ENCODE peak calls at places on chromosome 10, in nine cellular contexts. One of them, this sample, is unnamed.

GRCh38 chr10:102280397-102281015 is 35.2 kb downstream of the GBF1 start:
- DNase-seq in Peyer's patch: no peak
- DNase-seq in A549: no peak
- DNase-seq in BJ: no peak
- DNase-seq in mucosa of descending colon: no peak
- DNase-seq in endothelial cell: peak; percentile 31
- DNase-seq in body of pancreas: no peak
- DNase-seq in nephron progenitor cell: no peak
- DNase-seq in fibroblast of lung: peak; percentile 31
- DNase-seq in this sample: no peak

GRCh38 chr10:99612167-99612831 is 7.9 kb downstream of the SLC25A28 start:
- DNase-seq in Peyer's patch: no peak
- DNase-seq in A549: peak; percentile 77
- DNase-seq in BJ: no peak
- DNase-seq in mucosa of descending colon: peak; percentile 67
- DNase-seq in endothelial cell: peak; percentile 60
- DNase-seq in body of pancreas: peak; percentile 30
- DNase-seq in nephron progenitor cell: peak; percentile 41
- DNase-seq in fibroblast of lung: peak; percentile 70
- DNase-seq in this sample: peak; percentile 15

GRCh38 chr10:67770537-67770936 is 67.5 kb downstream of the DNAJC12 start:
- DNase-seq in Peyer's patch: no peak
- DNase-seq in A549: no peak
- DNase-seq in BJ: no peak
- DNase-seq in mucosa of descending colon: no peak
- DNase-seq in endothelial cell: no peak
- DNase-seq in body of pancreas: no peak
- DNase-seq in nephron progenitor cell: no peak
- DNase-seq in fibroblast of lung: no peak
- DNase-seq in this sample: no peak

GRCh38 chr10:29344073-29344820 is 55.4 kb downstream of the LYZL1 start:
- DNase-seq in Peyer's patch: no peak
- DNase-seq in A549: no peak
- DNase-seq in BJ: no peak
- DNase-seq in mucosa of descending colon: no peak
- DNase-seq in endothelial cell: no peak
- DNase-seq in body of pancreas: no peak
- DNase-seq in nephron progenitor cell: no peak
- DNase-seq in fibroblast of lung: no peak
- DNase-seq in this sample: peak; percentile 5

GRCh38 chr10:100912609-100913469 is at the start of gene SLF2:
- DNase-seq in Peyer's patch: peak; percentile 97
- DNase-seq in A549: peak; percentile 98
- DNase-seq in BJ: peak; percentile 92
- DNase-seq in mucosa of descending colon: peak; percentile 98
- DNase-seq in endothelial cell: peak; percentile 95
- DNase-seq in body of pancreas: peak; percentile 99
- DNase-seq in nephron progenitor cell: peak; percentile 94
- DNase-seq in fibroblast of lung: peak; percentile 99
- DNase-seq in this sample: peak; percentile 95

GRCh38 chr10:113960617-113961260 is 82.9 kb upstream of the ADRB1 start:
- DNase-seq in Peyer's patch: peak; percentile 88
- DNase-seq in A549: no peak
- DNase-seq in BJ: no peak
- DNase-seq in mucosa of descending colon: peak; percentile 85
- DNase-seq in endothelial cell: no peak
- DNase-seq in body of pancreas: no peak
- DNase-seq in nephron progenitor cell: no peak
- DNase-seq in fibroblast of lung: no peak
- DNase-seq in this sample: no peak

GRCh38 chr10:81600185-81600584 is 274.8 kb upstream of the NRG3 start:
- DNase-seq in Peyer's patch: no peak
- DNase-seq in A549: peak; percentile 5
- DNase-seq in BJ: no peak
- DNase-seq in mucosa of descending colon: no peak
- DNase-seq in endothelial cell: no peak
- DNase-seq in body of pancreas: no peak
- DNase-seq in nephron progenitor cell: no peak
- DNase-seq in fibroblast of lung: no peak
- DNase-seq in this sample: no peak

GRCh38 chr10:29658984-29659769 is 24.4 kb upstream of the SVIL start:
- DNase-seq in Peyer's patch: no peak
- DNase-seq in A549: peak; percentile 99
- DNase-seq in BJ: peak; percentile 98
- DNase-seq in mucosa of descending colon: peak; percentile 35
- DNase-seq in endothelial cell: peak; percentile 14
- DNase-seq in body of pancreas: no peak
- DNase-seq in nephron progenitor cell: no peak
- DNase-seq in fibroblast of lung: peak; percentile 99
- DNase-seq in this sample: peak; percentile 91

GRCh38 chr10:103592186-103593021 is 98.9 kb downstream of the NEURL1 start:
- DNase-seq in Peyer's patch: no peak
- DNase-seq in A549: peak; percentile 94
- DNase-seq in BJ: no peak
- DNase-seq in mucosa of descending colon: peak; percentile 38
- DNase-seq in endothelial cell: peak; percentile 68
- DNase-seq in body of pancreas: peak; percentile 66
- DNase-seq in nephron progenitor cell: peak; percentile 67
- DNase-seq in fibroblast of lung: peak; percentile 32
- DNase-seq in this sample: no peak

GRCh38 chr10:58775960-58776574 is 263.4 kb downstream of the BICC1 start:
- DNase-seq in Peyer's patch: no peak
- DNase-seq in A549: no peak
- DNase-seq in BJ: no peak
- DNase-seq in mucosa of descending colon: no peak
- DNase-seq in endothelial cell: no peak
- DNase-seq in body of pancreas: no peak
- DNase-seq in nephron progenitor cell: no peak
- DNase-seq in fibroblast of lung: peak; percentile 62
- DNase-seq in this sample: no peak

GRCh38 chr10:113524539-113525490 is 28.0 kb upstream of the HABP2 start:
- DNase-seq in Peyer's patch: no peak
- DNase-seq in A549: no peak
- DNase-seq in BJ: no peak
- DNase-seq in mucosa of descending colon: no peak
- DNase-seq in endothelial cell: no peak
- DNase-seq in body of pancreas: no peak
- DNase-seq in nephron progenitor cell: no peak
- DNase-seq in fibroblast of lung: no peak
- DNase-seq in this sample: no peak

GRCh38 chr10:74612195-74612594 is 214.2 kb upstream of the KAT6B start:
- DNase-seq in Peyer's patch: no peak
- DNase-seq in A549: no peak
- DNase-seq in BJ: no peak
- DNase-seq in mucosa of descending colon: no peak
- DNase-seq in endothelial cell: no peak
- DNase-seq in body of pancreas: no peak
- DNase-seq in nephron progenitor cell: no peak
- DNase-seq in fibroblast of lung: peak; percentile 43
- DNase-seq in this sample: no peak

DNA sequence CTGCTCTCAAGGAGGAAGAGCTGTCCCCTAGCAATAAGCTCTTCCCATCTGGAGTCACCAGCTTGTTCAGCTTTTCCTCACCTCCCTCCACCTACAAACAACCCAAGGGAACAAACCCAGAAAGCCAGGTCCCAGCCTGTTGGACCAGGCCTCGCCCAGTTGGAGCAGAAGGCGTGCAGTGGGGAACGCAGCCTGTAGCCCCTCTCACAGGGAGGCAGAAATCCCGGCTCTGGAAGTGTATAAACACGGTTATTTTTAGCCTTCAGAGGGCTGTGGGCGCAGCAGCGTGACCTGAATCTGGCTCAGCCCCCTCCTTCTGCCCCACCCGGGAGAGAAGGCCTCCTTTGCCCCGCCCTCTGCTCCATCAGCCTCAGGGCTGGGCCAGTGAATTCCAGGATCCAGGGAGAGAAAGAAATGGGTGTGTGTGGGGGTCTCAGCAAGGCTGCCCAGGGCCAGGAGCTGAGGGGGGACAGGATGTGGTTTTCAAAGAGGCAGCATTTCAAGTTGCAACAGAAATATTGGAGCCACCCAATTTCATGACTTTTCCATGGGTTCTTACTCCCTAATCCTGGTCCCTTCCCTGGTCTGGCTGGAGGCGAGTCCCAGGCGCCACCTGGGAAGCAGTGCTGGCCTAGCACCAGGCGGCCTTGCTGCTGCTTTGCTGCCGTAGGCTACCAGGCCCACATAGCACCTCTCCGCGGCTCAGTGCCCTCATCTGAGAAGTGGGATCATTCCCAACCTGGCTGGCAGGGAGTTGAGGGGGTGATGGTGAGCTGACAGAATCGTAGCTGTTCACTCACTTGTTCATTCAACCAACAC is 33.5 kb downstream of the ZMIZ1 start:
- DNase-seq in Peyer's patch: no peak
- DNase-seq in A549: no peak
- DNase-seq in BJ: no peak
- DNase-seq in mucosa of descending colon: peak; percentile 67
- DNase-seq in endothelial cell: no peak
- DNase-seq in body of pancreas: peak; percentile 49
- DNase-seq in nephron progenitor cell: peak; percentile 62
- DNase-seq in fibroblast of lung: peak; percentile 71
- DNase-seq in this sample: no peak
- TF ChIP-seq CTCF in Peyer's patch: no peak
- TF ChIP-seq CTCF in A549: no peak
- TF ChIP-seq CTCF in BJ: no peak
- TF ChIP-seq CTCF in mucosa of descending colon: no peak
- TF ChIP-seq CTCF in endothelial cell: no peak
- TF ChIP-seq CTCF in body of pancreas: no peak
- TF ChIP-seq CTCF in nephron progenitor cell: no peak
- TF ChIP-seq CTCF in fibroblast of lung: no peak
- TF ChIP-seq CTCF in this sample: no peak

GRCh38 chr10:24382596-24382978 is 173.6 kb downstream of the KIAA1217 start:
- DNase-seq in Peyer's patch: no peak
- DNase-seq in A549: no peak
- DNase-seq in BJ: no peak
- DNase-seq in mucosa of descending colon: no peak
- DNase-seq in endothelial cell: no peak
- DNase-seq in body of pancreas: no peak
- DNase-seq in nephron progenitor cell: no peak
- DNase-seq in fibroblast of lung: no peak
- DNase-seq in this sample: no peak

GRCh38 chr10:24384954-24385353 is 176.0 kb downstream of the KIAA1217 start:
- DNase-seq in Peyer's patch: no peak
- DNase-seq in A549: no peak
- DNase-seq in BJ: no peak
- DNase-seq in mucosa of descending colon: no peak
- DNase-seq in endothelial cell: no peak
- DNase-seq in body of pancreas: no peak
- DNase-seq in nephron progenitor cell: peak; percentile 10
- DNase-seq in fibroblast of lung: no peak
- DNase-seq in this sample: no peak

GRCh38 chr10:24382045-24382444 is 173.1 kb downstream of the KIAA1217 start:
- DNase-seq in Peyer's patch: no peak
- DNase-seq in A549: no peak
- DNase-seq in BJ: no peak
- DNase-seq in mucosa of descending colon: no peak
- DNase-seq in endothelial cell: no peak
- DNase-seq in body of pancreas: no peak
- DNase-seq in nephron progenitor cell: no peak
- DNase-seq in fibroblast of lung: no peak
- DNase-seq in this sample: no peak

GRCh38 chr10:24382979-24383663 is 174.2 kb downstream of the KIAA1217 start:
- DNase-seq in Peyer's patch: peak; percentile 55
- DNase-seq in A549: no peak
- DNase-seq in BJ: no peak
- DNase-seq in mucosa of descending colon: peak; percentile 37
- DNase-seq in endothelial cell: peak; percentile 9
- DNase-seq in body of pancreas: no peak
- DNase-seq in nephron progenitor cell: no peak
- DNase-seq in fibroblast of lung: no peak
- DNase-seq in this sample: no peak

GRCh38 chr10:24383681-24384106 is 174.8 kb downstream of the KIAA1217 start:
- DNase-seq in Peyer's patch: peak; percentile 86
- DNase-seq in A549: peak; percentile 71
- DNase-seq in BJ: peak; percentile 68
- DNase-seq in mucosa of descending colon: peak; percentile 92
- DNase-seq in endothelial cell: peak; percentile 70
- DNase-seq in body of pancreas: peak; percentile 95
- DNase-seq in nephron progenitor cell: peak; percentile 35
- DNase-seq in fibroblast of lung: peak; percentile 92
- DNase-seq in this sample: peak; percentile 79
- TF ChIP-seq CTCF in Peyer's patch: no peak
- TF ChIP-seq CTCF in A549: peak; percentile 27
- TF ChIP-seq CTCF in BJ: peak; percentile 56
- TF ChIP-seq CTCF in mucosa of descending colon: peak; percentile 46
- TF ChIP-seq CTCF in endothelial cell: peak; percentile 40
- TF ChIP-seq CTCF in body of pancreas: peak; percentile 38
- TF ChIP-seq CTCF in nephron progenitor cell: peak; percentile 15
- TF ChIP-seq CTCF in fibroblast of lung: peak; percentile 54
- TF ChIP-seq CTCF in this sample: peak; percentile 41

DNA sequence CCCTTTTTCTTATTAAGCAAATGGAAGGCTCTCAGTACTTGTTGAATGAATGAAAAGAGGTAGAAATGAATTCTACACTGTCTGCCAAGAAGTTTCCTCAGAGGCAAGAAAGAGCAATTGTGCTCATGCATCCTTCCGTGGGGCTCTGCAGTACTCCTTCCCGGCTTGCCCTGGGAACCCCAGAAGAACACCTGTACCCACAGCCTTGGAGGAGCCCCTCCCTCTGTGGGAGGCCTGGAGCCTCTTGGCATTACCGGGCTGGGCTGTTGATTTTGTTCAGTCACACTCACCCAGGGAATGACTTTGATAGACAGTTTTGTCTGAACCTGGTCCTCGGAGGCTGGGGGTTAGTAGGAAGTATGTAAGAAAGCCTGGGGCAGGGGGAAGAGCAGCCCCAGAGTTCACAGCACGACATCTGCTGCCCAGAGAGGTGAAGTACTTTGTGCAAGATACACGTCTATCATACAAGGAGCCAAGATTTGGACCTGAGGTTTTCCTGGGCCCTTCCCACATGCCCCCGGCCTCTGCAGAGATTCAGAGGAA is 134.8 kb upstream of the GDF10 start:
- DNase-seq in Peyer's patch: no peak
- DNase-seq in A549: no peak
- DNase-seq in BJ: no peak
- DNase-seq in mucosa of descending colon: no peak
- DNase-seq in endothelial cell: no peak
- DNase-seq in body of pancreas: no peak
- DNase-seq in nephron progenitor cell: no peak
- DNase-seq in fibroblast of lung: no peak
- DNase-seq in this sample: no peak
- TF ChIP-seq CTCF in Peyer's patch: no peak
- TF ChIP-seq CTCF in A549: no peak
- TF ChIP-seq CTCF in BJ: no peak
- TF ChIP-seq CTCF in mucosa of descending colon: no peak
- TF ChIP-seq CTCF in endothelial cell: no peak
- TF ChIP-seq CTCF in body of pancreas: no peak
- TF ChIP-seq CTCF in nephron progenitor cell: no peak
- TF ChIP-seq CTCF in fibroblast of lung: no peak
- TF ChIP-seq CTCF in this sample: no peak

DNA sequence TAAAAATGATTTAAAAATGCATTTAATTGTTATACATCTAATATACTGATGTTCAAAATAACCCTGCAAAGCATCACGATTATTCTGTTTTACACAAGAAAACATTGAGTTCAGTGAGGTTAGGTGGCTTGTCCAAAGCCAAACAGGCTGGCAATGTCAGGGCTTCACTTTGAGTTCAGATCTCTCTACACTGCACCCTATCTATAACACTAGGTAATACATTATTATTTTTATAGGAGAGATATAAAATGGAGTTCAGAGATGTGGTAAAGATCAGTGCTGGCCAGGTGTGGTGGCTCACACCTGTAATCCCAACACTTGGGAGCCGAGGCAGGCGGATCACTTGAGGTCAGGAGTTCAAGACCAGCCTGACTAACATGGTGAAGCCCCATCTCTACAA is 165.9 kb upstream of the MYO3A start:
- DNase-seq in Peyer's patch: no peak
- DNase-seq in A549: no peak
- DNase-seq in BJ: no peak
- DNase-seq in mucosa of descending colon: no peak
- DNase-seq in endothelial cell: no peak
- DNase-seq in body of pancreas: no peak
- DNase-seq in nephron progenitor cell: no peak
- DNase-seq in fibroblast of lung: no peak
- DNase-seq in this sample: no peak
- TF ChIP-seq CTCF in Peyer's patch: no peak
- TF ChIP-seq CTCF in A549: no peak
- TF ChIP-seq CTCF in BJ: no peak
- TF ChIP-seq CTCF in mucosa of descending colon: no peak
- TF ChIP-seq CTCF in endothelial cell: no peak
- TF ChIP-seq CTCF in body of pancreas: no peak
- TF ChIP-seq CTCF in nephron progenitor cell: no peak
- TF ChIP-seq CTCF in fibroblast of lung: no peak
- TF ChIP-seq CTCF in this sample: no peak